ENCODE peak calls at places on chromosomes 1 and 21, in six cellular contexts. S, F, G, C, X and K are unnamed samples.

GRCh38 chr1:55519937-55520683 is 304.9 kb upstream of the USP24 start:
- DNase-seq in C (no peak), G (no peak), S (no peak), F (no peak), X (no peak), K (no peak)

GRCh38 chr1:214899908-214900470 is 182.5 kb upstream of the KCNK2 start:
- DNase-seq in G (no peak), S (no peak), C (no peak), X (no peak), F (no peak), K (no peak)

GRCh38 chr21:14243461-14243860 is 27.5 kb downstream of the RBM11 start:
- DNase-seq in F (no peak), S (no peak), C (no peak), G (no peak), X (no peak), K (no peak)

GRCh38 chr21:40041446-40041845 is 174.2 kb downstream of the PCP4 start:
- DNase-seq in C (no peak), S (no peak), F (no peak), X (no peak), G (peak; percentile 57), K (no peak)

GRCh38 chr1:108327534-108328462 is 83.9 kb upstream of the NBPF4 start:
- DNase-seq in C (peak; percentile 19), S (no peak), X (no peak), G (no peak), F (no peak), K (no peak)

GRCh38 chr1:207259391-207259790 is 62.1 kb upstream of the CD55 start:
- DNase-seq in X (no peak), C (peak; percentile 86), G (no peak), S (no peak), F (no peak), K (no peak)

GRCh38 chr1:53738205-53739108 is 507 bp downstream of the GLIS1 start:
- DNase-seq in X (no peak), F (peak; percentile 27), S (no peak), G (no peak), C (no peak), K (no peak)

GRCh38 chr1:199204231-199204630 is 565.4 kb downstream of the PTPRC start:
- DNase-seq in G (no peak), C (no peak), F (no peak), X (no peak), S (no peak), K (no peak)

GRCh38 chr1:32954183-32954582 is 10.4 kb downstream of the RNF19B start:
- DNase-seq in F (no peak), C (peak; percentile 95), X (no peak), G (no peak), S (no peak), K (no peak)

GRCh38 chr1:203669739-203670138 is 43.1 kb downstream of the ATP2B4 start:
- DNase-seq in S (no peak), X (no peak), G (no peak), F (no peak), C (peak; percentile 84), K (no peak)

GRCh38 chr1:210758761-210759160 is 375.2 kb downstream of the KCNH1 start:
- DNase-seq in C (no peak), F (no peak), G (no peak), S (no peak), X (no peak), K (no peak)

GRCh38 chr21:17732306-17732705 is 86.8 kb downstream of the C21orf91 start:
- DNase-seq in S (no peak), X (no peak), C (peak; percentile 19), G (no peak), F (no peak), K (no peak)

GRCh38 chr1:202159534-202160371 is 649 bp downstream of the PTPN7 start:
- DNase-seq in S (no peak), F (no peak), G (peak; percentile 75), C (no peak), X (no peak), K (peak; percentile 87)

GRCh38 chr1:30768830-30769718 is 11.5 kb upstream of the LAPTM5 start:
- DNase-seq in X (no peak), G (no peak), S (no peak), F (no peak), C (no peak), K (no peak)

GRCh38 chr1:207740224-207740623 is 11.6 kb upstream of the CD46 start:
- DNase-seq in S (no peak), G (no peak), F (no peak), X (no peak), C (peak; percentile 24), K (no peak)

GRCh38 chr1:27961646-27962221 is 2.0 kb downstream of the XKR8 start:
- DNase-seq in G (no peak), X (no peak), S (no peak), F (no peak), C (peak; percentile 18), K (no peak)

GRCh38 chr1:12556368-12556930 is 61.6 kb downstream of the DHRS3 start:
- DNase-seq in F (peak; percentile 67), C (no peak), G (no peak), X (peak; percentile 52), S (no peak), K (no peak)

GRCh38 chr1:240491156-240491555 is 120.8 kb downstream of the GREM2 start:
- DNase-seq in X (no peak), S (no peak), G (no peak), C (peak; percentile 91), F (no peak), K (no peak)

GRCh38 chr21:16095005-16095404 is 365.2 kb downstream of the USP25 start:
- DNase-seq in X (no peak), G (no peak), F (no peak), S (no peak), C (no peak), K (no peak)

GRCh38 chr1:6300342-6301141 is 39.6 kb upstream of the GPR153 start:
- DNase-seq in C (peak; percentile 92), X (no peak), G (no peak), F (no peak), S (no peak), K (no peak)

GRCh38 chr1:228782662-228783414 is 47.6 kb downstream of the RHOU start:
- DNase-seq in G (no peak), F (no peak), C (peak; percentile 20), X (no peak), S (no peak), K (no peak)

GRCh38 chr1:32878183-32878582 is 7.5 kb upstream of the FNDC5 start:
- DNase-seq in G (no peak), C (peak; percentile 34), F (no peak), X (no peak), S (no peak), K (no peak)

GRCh38 chr1:228850141-228851100 is 115.1 kb downstream of the RHOU start:
- DNase-seq in F (no peak), X (no peak), S (no peak), G (no peak), C (no peak), K (no peak)

GRCh38 chr21:33432496-33432895 is 29.3 kb downstream of the IFNGR2 start:
- DNase-seq in X (no peak), S (no peak), F (no peak), C (no peak), G (no peak), K (no peak)

DNA sequence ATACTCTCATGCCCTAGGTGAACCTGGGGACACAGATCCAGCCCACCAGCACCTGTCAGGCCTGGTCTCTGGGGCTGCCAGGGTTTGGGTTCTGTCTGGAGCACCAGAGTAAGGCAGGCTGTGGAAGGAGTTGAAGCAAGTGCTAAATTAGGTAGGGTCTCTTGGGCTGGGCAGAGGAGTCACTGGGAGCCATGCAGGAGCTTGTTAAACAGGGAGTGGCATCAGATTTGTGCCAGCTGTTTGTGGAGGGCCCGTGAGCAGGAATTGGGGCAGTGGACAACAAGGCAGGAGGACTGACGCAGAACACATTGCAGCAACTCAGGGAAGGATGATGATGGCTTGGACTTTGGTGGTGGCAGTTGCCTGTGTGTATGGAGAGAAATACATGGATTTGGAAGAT is 56.3 kb downstream of the PTPRF start:
- DNase-seq in F (no peak), X (no peak), C (no peak), S (no peak), G (no peak), K (no peak)
- H3K36me3 ChIP-seq in F (no peaks in the 10 kb centered on the region), X (no peaks in the 10 kb centered on the region), C (peaks cover 23% of the 10 kb centered on the region), S (peaks cover 3% of the 10 kb centered on the region), G (no peaks in the 10 kb centered on the region), K (no peaks in the 10 kb centered on the region)

DNA sequence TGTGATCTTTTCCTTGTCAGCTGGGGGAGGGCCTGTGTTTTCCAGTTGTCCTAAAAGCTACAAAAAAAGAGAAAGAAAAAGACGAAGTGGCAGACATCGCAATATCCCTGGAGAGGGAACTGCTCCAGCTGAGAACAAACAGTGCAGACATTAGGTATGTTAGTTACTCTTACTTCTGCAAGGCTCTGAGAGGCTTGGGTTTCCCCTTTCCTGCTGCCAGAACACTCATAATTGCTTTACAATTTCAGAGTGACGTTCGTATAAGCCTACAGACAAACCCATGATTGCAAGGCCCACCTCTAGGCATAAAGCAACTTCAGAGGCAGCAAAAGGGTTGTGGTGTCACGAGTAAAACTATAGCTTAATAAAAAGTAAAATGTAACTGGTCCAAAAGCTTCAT is 31.1 kb downstream of the CD160 start:
- DNase-seq in F (no peak), G (no peak), X (no peak), S (no peak), C (no peak), K (no peak)
- H3K36me3 ChIP-seq in F (no peaks in the 10 kb centered on the region), G (no peaks in the 10 kb centered on the region), X (peaks cover 90% of the 10 kb centered on the region), S (peaks cover 52% of the 10 kb centered on the region), C (peaks cover 39% of the 10 kb centered on the region), K (peaks cover 72% of the 10 kb centered on the region)

DNA sequence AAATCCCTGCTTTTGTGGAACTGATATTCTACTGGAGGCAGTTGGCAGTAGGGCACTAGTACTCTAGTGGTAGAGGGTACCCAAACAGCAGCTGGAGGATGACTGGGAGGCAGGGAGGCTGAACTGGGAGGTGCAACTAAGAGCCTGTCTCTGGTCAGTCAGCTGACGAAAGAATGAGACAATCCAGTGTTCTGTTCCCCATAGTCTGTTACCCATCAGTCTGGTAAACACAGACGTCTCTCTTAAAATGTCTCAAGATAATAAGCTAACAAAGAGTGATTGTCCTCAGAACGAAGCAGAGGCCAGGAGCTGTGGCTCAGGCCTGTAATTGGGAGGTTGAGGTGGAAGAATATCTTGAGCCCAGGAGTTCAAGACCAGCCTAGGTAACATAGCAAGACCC is 30.4 kb downstream of the TFAP2E start:
- DNase-seq in G (no peak), C (no peak), F (no peak), S (no peak), X (no peak), K (no peak)
- H3K36me3 ChIP-seq in G (peaks cover 10% of the 10 kb centered on the region), C (peaks cover 76% of the 10 kb centered on the region), F (no peaks in the 10 kb centered on the region), S (peaks cover 47% of the 10 kb centered on the region), X (peaks cover 86% of the 10 kb centered on the region), K (peaks cover 93% of the 10 kb centered on the region)

DNA sequence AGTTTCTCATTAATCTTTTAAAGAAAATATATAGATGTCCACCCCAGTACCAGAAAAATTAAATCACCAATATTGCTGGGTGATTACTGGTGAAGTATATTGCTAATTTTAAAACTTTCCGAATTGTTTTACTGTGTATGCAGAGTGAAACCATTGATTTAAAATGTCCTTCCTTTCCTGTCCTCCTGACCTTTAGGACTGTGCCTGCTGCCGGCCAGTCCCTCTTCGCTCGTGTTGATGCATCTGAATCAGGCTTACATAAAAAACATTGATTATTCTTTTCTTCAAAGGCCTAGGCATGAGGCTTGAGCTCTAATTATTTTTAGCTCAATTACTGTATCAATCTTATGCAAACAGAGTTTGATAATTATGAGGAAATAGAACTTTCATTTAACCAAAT is 1128.1 kb downstream of the BRINP3 start:
- DNase-seq in C (no peak), G (no peak), F (no peak), S (no peak), X (no peak), K (no peak)
- H3K36me3 ChIP-seq in C (no peaks in the 10 kb centered on the region), G (no peaks in the 10 kb centered on the region), F (no peaks in the 10 kb centered on the region), S (no peaks in the 10 kb centered on the region), X (no peaks in the 10 kb centered on the region), K (no peaks in the 10 kb centered on the region)

GRCh38 chr1:1270813-1271212 is 2.8 kb downstream of the UBE2J2 start:
- DNase-seq in G (no peak), F (no peak), X (no peak), S (no peak), C (no peak), K (no peak)
- H3K36me3 ChIP-seq in G (no peaks in the 10 kb centered on the region), F (no peaks in the 10 kb centered on the region), X (peaks cover 35% of the 10 kb centered on the region), S (peaks cover 11% of the 10 kb centered on the region), C (peaks cover 33% of the 10 kb centered on the region), K (peaks cover 53% of the 10 kb centered on the region)